ENCODE peak calls at places on chromosomes 7 and 10, in four cellular contexts. A is activated CD8-positive, alpha-beta T cell treated with anti-CD3 and anti-CD28 coated beads for 36 hours; W is uterus; C is lower lobe of right lung. H is an unnamed sample.

GRCh38 chr10:35993816-35994515 is 351.9 kb upstream of the FZD8 start:
- DNase-seq in C (no peak), A (no peak), W (no peak), H (no peak)

GRCh38 chr10:64867501-64867962 is 1346.3 kb downstream of the REEP3 start:
- DNase-seq in C (no peak), A (no peak), W (no peak), H (no peak)

GRCh38 chr10:44125879-44126675 is 258.8 kb downstream of the CXCL12 start:
- DNase-seq in A (no peak), C (no peak), W (no peak), H (no peak)

GRCh38 chr10:29392376-29393021 is 103.6 kb downstream of the LYZL1 start:
- DNase-seq in W (no peak), A (peak), C (no peak), H (peak)

GRCh38 chr7:20217193-20217948 is at the start of gene MACC1:
- DNase-seq in W (no peak), C (peak), A (peak), H (peak)

GRCh38 chr10:68171539-68172080 is 60.3 kb downstream of the ATOH7 start:
- DNase-seq in A (no peak), W (no peak), C (no peak), H (no peak)

GRCh38 chr10:103789771-103790201 is 65.6 kb downstream of the SH3PXD2A start:
- DNase-seq in C (no peak), A (no peak), W (no peak), H (no peak)

GRCh38 chr10:85612378-85612775 is 754.2 kb downstream of the GRID1 start:
- DNase-seq in A (peak), W (no peak), C (no peak), H (no peak)

GRCh38 chr7:2926120-2926897 is 82.2 kb upstream of the GNA12 start:
- DNase-seq in C (peak), W (no peak), A (no peak), H (no peak)

GRCh38 chr7:96303686-96304443 is 18.0 kb downstream of the SLC25A13 start:
- DNase-seq in C (no peak), A (no peak), W (no peak), H (no peak)

GRCh38 chr10:56470701-56471100 is 109.6 kb upstream of the ZWINT start:
- DNase-seq in A (no peak), W (no peak), C (no peak), H (no peak)

GRCh38 chr10:56472978-56473377 is 111.9 kb upstream of the ZWINT start:
- DNase-seq in W (no peak), A (no peak), C (no peak), H (no peak)

GRCh38 chr10:56466005-56466404 is 104.9 kb upstream of the ZWINT start:
- DNase-seq in A (no peak), W (no peak), C (no peak), H (no peak)

GRCh38 chr10:56469482-56469881 is 108.4 kb upstream of the ZWINT start:
- DNase-seq in W (no peak), C (no peak), A (no peak), H (no peak)
- TF ChIP-seq CTCF in W (no peak), C (no peak), A (no peak), H (peak)

GRCh38 chr7:115932874-115933273 is 97.7 kb downstream of the TFEC start:
- DNase-seq in W (no peak), C (no peak), A (no peak), H (no peak)
- TF ChIP-seq CTCF in W (no peak), C (no peak), A (no peak), H (no peak)

DNA sequence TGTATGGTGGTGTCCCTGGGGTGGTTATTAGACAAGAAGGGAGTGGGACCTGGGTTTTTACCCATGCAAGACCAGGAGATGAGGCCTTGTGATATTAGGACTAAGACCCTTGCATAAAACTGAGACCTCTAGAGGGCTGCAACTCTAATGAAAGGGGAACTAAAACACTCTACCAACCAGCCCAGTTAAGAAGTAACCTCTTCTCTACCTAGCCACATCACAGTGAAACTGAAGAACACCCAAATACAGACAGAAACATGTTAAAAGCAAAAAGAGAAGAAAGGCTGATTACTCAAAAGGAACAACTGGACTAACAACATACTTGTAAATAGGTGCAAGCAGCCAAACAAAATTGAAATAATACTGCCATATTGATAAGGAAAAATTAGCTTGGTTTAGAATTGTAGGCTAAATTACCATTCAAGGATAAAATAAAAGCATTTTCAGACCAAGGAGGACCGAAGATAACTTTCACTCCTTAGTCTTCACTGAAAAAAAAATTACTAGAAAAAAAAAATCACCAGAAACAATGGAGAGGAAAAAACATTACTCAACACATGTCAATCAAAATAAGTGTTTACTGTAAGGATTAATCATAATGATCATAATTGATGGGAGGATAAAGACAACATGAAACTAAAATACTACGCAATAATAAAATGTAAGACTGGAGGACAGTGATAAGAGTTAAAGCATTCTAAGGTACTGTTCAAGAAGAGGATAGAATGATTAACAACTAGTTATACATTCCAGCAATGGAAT is 27.6 kb downstream of the ERLIN1 start:
- DNase-seq in A (no peak), C (no peak), W (no peak), H (peak)
- TF ChIP-seq CTCF in A (no peak), C (no peak), W (no peak), H (no peak)

DNA sequence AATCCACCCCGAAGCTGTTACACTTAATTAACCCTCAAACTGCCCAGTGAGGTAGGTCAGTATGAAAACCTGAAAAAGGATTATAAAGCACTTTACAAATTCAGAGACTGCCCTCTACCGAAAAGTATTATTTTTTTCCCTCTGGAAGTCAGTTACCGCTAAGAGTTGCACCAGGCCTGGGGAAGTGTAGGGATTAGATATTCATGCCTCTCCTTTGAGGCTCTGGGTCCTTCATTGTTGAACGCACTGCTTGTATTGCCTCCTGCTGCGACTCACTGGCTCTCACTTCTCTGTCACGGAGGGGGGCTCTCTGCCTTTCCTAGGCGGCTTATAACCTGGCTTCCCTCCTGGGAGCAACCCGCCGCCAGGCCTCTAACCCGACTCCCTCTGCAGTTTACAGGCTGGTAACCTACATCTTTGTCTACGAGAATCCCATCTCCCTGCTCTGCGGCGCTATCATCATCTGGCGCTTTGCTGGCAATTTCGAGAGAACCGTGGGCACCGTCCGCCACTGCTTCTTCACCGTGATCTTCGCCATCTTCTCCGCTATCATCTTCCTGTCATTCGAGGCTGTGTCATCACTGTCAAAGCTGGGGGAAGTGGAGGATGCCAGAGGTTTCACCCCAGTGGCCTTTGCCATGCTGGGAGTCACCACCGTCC is 2.7 kb downstream of the RHBDD2 start:
- DNase-seq in A (no peak), W (no peak), C (peak), H (no peak)
- TF ChIP-seq CTCF in A (no peak), W (no peak), C (no peak), H (no peak)

DNA sequence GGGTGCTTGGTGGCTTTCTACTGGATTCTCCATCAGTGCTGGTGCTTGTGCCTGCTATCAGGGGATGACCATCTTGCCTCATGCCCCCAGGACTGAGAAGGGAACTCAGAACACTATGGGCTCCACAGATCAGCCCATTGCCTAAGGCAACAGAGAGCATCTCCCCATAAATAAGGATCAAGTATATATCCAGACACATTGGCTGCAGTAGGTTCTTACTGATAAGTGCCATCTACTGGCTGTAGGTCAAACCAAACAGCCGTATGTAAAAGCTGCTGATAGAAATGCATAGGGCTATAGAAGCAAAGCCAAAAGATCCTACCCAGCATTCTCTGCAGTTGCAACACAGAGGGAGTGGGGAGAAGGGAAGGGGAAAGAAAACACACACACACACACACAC is 153.7 kb downstream of the CDK14 start:
- DNase-seq in W (no peak), A (no peak), C (no peak), H (no peak)
- TF ChIP-seq CTCF in W (no peak), A (no peak), C (no peak), H (peak)

DNA sequence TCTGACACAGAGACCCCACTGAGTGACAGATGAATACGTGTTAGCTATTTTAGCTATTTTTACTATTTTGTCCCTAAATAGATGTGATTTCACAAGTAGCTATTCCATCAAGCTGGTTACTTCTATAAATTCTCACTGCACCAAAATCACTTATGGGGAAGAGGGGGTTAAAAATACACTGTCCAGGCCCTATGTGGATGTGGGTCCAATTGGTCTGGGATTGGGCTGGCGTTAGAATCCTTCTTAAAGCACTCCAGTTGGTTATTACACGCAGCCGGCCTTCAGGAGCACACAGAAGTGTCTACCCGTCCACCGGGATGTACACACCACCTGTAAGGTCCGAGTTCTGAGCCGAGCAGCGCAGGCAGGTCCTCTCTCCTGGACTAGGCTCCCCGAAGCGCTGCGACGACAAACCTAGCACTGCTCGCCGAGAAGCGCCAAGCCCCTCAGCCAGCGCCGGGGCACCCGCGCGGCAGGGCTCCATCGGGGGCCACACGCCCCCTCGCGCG is 222.3 kb upstream of the MKLN1 start:
- DNase-seq in A (no peak), C (no peak), W (no peak), H (no peak)
- TF ChIP-seq CTCF in A (no peak), C (no peak), W (no peak), H (no peak)

H was measured in GM10248.